ENCODE peak calls at places on chromosome 1, in eight cellular contexts. L, O, W, V, A, E, T and P are unnamed samples.

GRCh38 chr1:190475394-190476250 is 2.0 kb downstream of the BRINP3 start:
- DNase-seq in L (no peak), O (no peak), W (no peak), V (no peak), A (no peak), E (peak; percentile 73), T (no peak), P (no peak)

GRCh38 chr1:227899820-227900449 is 47.8 kb downstream of the WNT9A start:
- DNase-seq in L (no peak), O (peak; percentile 72), W (no peak), V (no peak), A (no peak), E (no peak), T (peak; percentile 0), P (no peak)

GRCh38 chr1:20166047-20166446 is 19.8 kb upstream of the UBXN10 start:
- DNase-seq in L (no peak), O (no peak), W (no peak), V (no peak), A (no peak), E (no peak), T (no peak), P (no peak)

GRCh38 chr1:54579337-54579781 is 31.3 kb downstream of the ACOT11 start:
- DNase-seq in L (no peak), O (peak; percentile 48), W (no peak), V (no peak), A (no peak), E (no peak), T (peak; percentile 77), P (no peak)

GRCh38 chr1:24416666-24417391 is 1.2 kb downstream of the NIPAL3 start:
- DNase-seq in L (peak; percentile 98), O (no peak), W (no peak), V (no peak), A (no peak), E (peak; percentile 52), T (peak; percentile 83), P (no peak)

GRCh38 chr1:214658785-214659184 is 55.8 kb downstream of the CENPF start:
- DNase-seq in L (no peak), O (no peak), W (peak; percentile 36), V (no peak), A (no peak), E (peak; percentile 2), T (peak; percentile 53), P (no peak)

GRCh38 chr1:177830531-177830930 is 139.3 kb downstream of the SEC16B start:
- DNase-seq in L (no peak), O (no peak), W (no peak), V (no peak), A (no peak), E (no peak), T (no peak), P (no peak)

GRCh38 chr1:200738733-200739498 is at the start of gene CAMSAP2:
- DNase-seq in L (peak; percentile 66), O (peak; percentile 96), W (peak; percentile 95), V (peak; percentile 87), A (peak; percentile 62), E (peak; percentile 79), T (peak; percentile 90), P (peak; percentile 85)

GRCh38 chr1:164058192-164058591 is 500.8 kb upstream of the PBX1 start:
- DNase-seq in L (no peak), O (no peak), W (no peak), V (no peak), A (no peak), E (no peak), T (no peak), P (no peak)

GRCh38 chr1:81699234-81699633 is 101.5 kb upstream of the ADGRL2 start:
- DNase-seq in L (no peak), O (no peak), W (no peak), V (no peak), A (no peak), E (no peak), T (peak; percentile 59), P (peak; percentile 16)

GRCh38 chr1:173627269-173627668 is 7.9 kb upstream of the TEX50 start:
- DNase-seq in L (no peak), O (no peak), W (no peak), V (no peak), A (no peak), E (no peak), T (no peak), P (no peak)

GRCh38 chr1:7613106-7613850 is 157.8 kb upstream of the VAMP3 start:
- DNase-seq in L (no peak), O (peak; percentile 58), W (no peak), V (no peak), A (no peak), E (no peak), T (no peak), P (no peak)

GRCh38 chr1:88791192-88791591 is 100.2 kb downstream of the GTF2B start:
- DNase-seq in L (no peak), O (no peak), W (no peak), V (no peak), A (no peak), E (no peak), T (no peak), P (no peak)

GRCh38 chr1:173195596-173196088 is 11.5 kb downstream of the TNFSF4 start:
- DNase-seq in L (no peak), O (no peak), W (no peak), V (no peak), A (no peak), E (no peak), T (no peak), P (no peak)

GRCh38 chr1:197541411-197541810 is 233.9 kb downstream of the DENND1B start:
- DNase-seq in L (no peak), O (no peak), W (no peak), V (no peak), A (no peak), E (no peak), T (no peak), P (no peak)

GRCh38 chr1:227869281-227869842 is 53.9 kb downstream of the PRSS38 start:
- DNase-seq in L (no peak), O (no peak), W (no peak), V (no peak), A (no peak), E (no peak), T (no peak), P (no peak)

GRCh38 chr1:208010487-208011079 is 99.7 kb upstream of the CD34 start:
- DNase-seq in L (no peak), O (no peak), W (no peak), V (no peak), A (no peak), E (no peak), T (no peak), P (no peak)

GRCh38 chr1:2199042-2199810 is 4.7 kb upstream of the FAAP20 start:
- DNase-seq in L (peak; percentile 49), O (peak; percentile 97), W (peak; percentile 59), V (peak; percentile 84), A (peak; percentile 76), E (peak; percentile 90), T (peak; percentile 88), P (peak; percentile 51)

GRCh38 chr1:160768295-160768657 is 27.7 kb upstream of the LY9 start:
- DNase-seq in L (no peak), O (no peak), W (no peak), V (no peak), A (peak; percentile 51), E (peak; percentile 73), T (peak; percentile 36), P (no peak)

GRCh38 chr1:91735266-91735845 is 150.6 kb downstream of the TGFBR3 start:
- DNase-seq in L (no peak), O (no peak), W (no peak), V (peak; percentile 58), A (no peak), E (no peak), T (no peak), P (no peak)

GRCh38 chr1:19683351-19683750 is 18.7 kb downstream of the HTR6 start:
- DNase-seq in L (no peak), O (no peak), W (no peak), V (no peak), A (no peak), E (no peak), T (no peak), P (no peak)

GRCh38 chr1:229296541-229296941 is 25.6 kb downstream of the RAB4A start:
- DNase-seq in L (peak; percentile 45), O (no peak), W (no peak), V (no peak), A (no peak), E (no peak), T (no peak), P (no peak)

GRCh38 chr1:25118554-25118953 is 113.7 kb downstream of the SYF2 start:
- DNase-seq in L (no peak), O (peak; percentile 13), W (no peak), V (no peak), A (no peak), E (no peak), T (no peak), P (no peak)

GRCh38 chr1:33321178-33321577 is 280 bp upstream of the A3GALT2 start:
- DNase-seq in L (no peak), O (no peak), W (no peak), V (no peak), A (no peak), E (no peak), T (no peak), P (no peak)

GRCh38 chr1:17441265-17441992 is 2.0 kb upstream of the RCC2 start:
- DNase-seq in L (no peak), O (no peak), W (no peak), V (no peak), A (no peak), E (no peak), T (no peak), P (no peak)

GRCh38 chr1:33211972-33212371 is 30.1 kb upstream of the TRIM62 start:
- DNase-seq in L (no peak), O (no peak), W (no peak), V (no peak), A (no peak), E (no peak), T (no peak), P (no peak)

GRCh38 chr1:27135920-27136551 is 18.9 kb downstream of the SLC9A1 start:
- DNase-seq in L (no peak), O (no peak), W (no peak), V (no peak), A (no peak), E (no peak), T (no peak), P (no peak)

GRCh38 chr1:201925961-201926585 is 20.3 kb downstream of the LMOD1 start:
- DNase-seq in L (no peak), O (no peak), W (no peak), V (no peak), A (no peak), E (no peak), T (no peak), P (no peak)

GRCh38 chr1:177135250-177135649 is 29.3 kb downstream of the ASTN1 start:
- DNase-seq in L (no peak), O (no peak), W (no peak), V (no peak), A (no peak), E (no peak), T (no peak), P (no peak)

GRCh38 chr1:1221887-1222574 is 8.1 kb upstream of the TNFRSF4 start:
- DNase-seq in L (no peak), O (no peak), W (no peak), V (no peak), A (no peak), E (peak; percentile 65), T (no peak), P (no peak)

GRCh38 chr1:51157411-51157810 is 55.4 kb downstream of the C1orf185 start:
- DNase-seq in L (no peak), O (no peak), W (no peak), V (no peak), A (no peak), E (no peak), T (no peak), P (no peak)

GRCh38 chr1:33111965-33112364 is 31.0 kb downstream of the AZIN2 start:
- DNase-seq in L (no peak), O (no peak), W (peak; percentile 20), V (no peak), A (no peak), E (no peak), T (no peak), P (peak; percentile 13)

GRCh38 chr1:181040284-181040865 is 6.6 kb downstream of the MR1 start:
- DNase-seq in L (no peak), O (no peak), W (no peak), V (peak; percentile 74), A (no peak), E (peak; percentile 40), T (no peak), P (no peak)

GRCh38 chr1:100354971-100355394 is 2.7 kb downstream of the CDC14A start:
- DNase-seq in L (no peak), O (no peak), W (no peak), V (no peak), A (no peak), E (peak; percentile 19), T (peak; percentile 75), P (peak; percentile 34)